ENCODE peak calls at places on chromosomes 1 and 21, in four cellular contexts. O, A, S and M are unnamed samples.

GRCh38 chr1:204723131-204723787 is 37.7 kb upstream of the LRRN2 start:
- DNase-seq in A (peak; percentile 30), O (no peak), S (peak; percentile 54), M (no peak)

GRCh38 chr1:41795205-41795762 is 123.4 kb downstream of the HIVEP3 start:
- DNase-seq in A (no peak), S (no peak), O (peak; percentile 68), M (peak; percentile 29)

GRCh38 chr1:116679091-116679827 is 11.7 kb upstream of the IGSF3 start:
- DNase-seq in S (no peak), A (no peak), O (no peak), M (no peak)

GRCh38 chr1:111733183-111733995 is 5.8 kb downstream of the INKA2 start:
- DNase-seq in O (peak; percentile 63), S (no peak), A (no peak), M (no peak)

GRCh38 chr1:38696371-38696770 is 163.2 kb downstream of the RRAGC start:
- DNase-seq in O (no peak), A (no peak), S (no peak), M (no peak)

GRCh38 chr1:214638474-214638807 is 35.4 kb downstream of the CENPF start:
- DNase-seq in A (no peak), O (no peak), S (no peak), M (no peak)

GRCh38 chr1:186492531-186493291 is 31.8 kb upstream of the PDC start:
- DNase-seq in O (no peak), A (no peak), S (no peak), M (no peak)

GRCh38 chr1:114695430-114696093 is at the start of gene AMPD1:
- DNase-seq in O (no peak), S (no peak), A (no peak), M (no peak)

GRCh38 chr1:234260578-234260977 is 112.7 kb upstream of the COA6 start:
- DNase-seq in S (no peak), O (peak; percentile 9), A (no peak), M (no peak)

GRCh38 chr1:27614625-27615344 is 10.8 kb upstream of the AHDC1 start:
- DNase-seq in S (no peak), A (no peak), O (no peak), M (no peak)

GRCh38 chr21:31554511-31555022 is 104.9 kb upstream of the SOD1 start:
- DNase-seq in S (no peak), O (peak; percentile 63), A (peak; percentile 43), M (peak; percentile 36)

GRCh38 chr1:3674100-3675094 is 22.1 kb downstream of the TP73 start:
- DNase-seq in A (no peak), O (no peak), S (no peak), M (no peak)

GRCh38 chr1:104294259-104294658 is 544.6 kb downstream of the AMY1C start:
- DNase-seq in S (no peak), A (no peak), O (no peak), M (no peak)

GRCh38 chr1:231778009-231778719 is 151.6 kb downstream of the DISC1 start:
- DNase-seq in A (no peak), O (peak; percentile 22), S (no peak), M (no peak)

GRCh38 chr1:213619026-213619425 is 368.7 kb upstream of the PROX1 start:
- DNase-seq in O (no peak), S (no peak), A (no peak), M (no peak)

GRCh38 chr1:91015794-91016550 is 5.9 kb downstream of the ZNF644 start:
- DNase-seq in O (peak; percentile 36), S (no peak), A (no peak), M (no peak)

GRCh38 chr1:45787905-45788304 is 15.5 kb upstream of the MAST2 start:
- DNase-seq in A (no peak), S (no peak), O (no peak), M (no peak)

GRCh38 chr1:163730366-163730765 is 408.6 kb downstream of the NUF2 start:
- DNase-seq in O (peak; percentile 22), S (no peak), A (no peak), M (peak; percentile 18)

DNA sequence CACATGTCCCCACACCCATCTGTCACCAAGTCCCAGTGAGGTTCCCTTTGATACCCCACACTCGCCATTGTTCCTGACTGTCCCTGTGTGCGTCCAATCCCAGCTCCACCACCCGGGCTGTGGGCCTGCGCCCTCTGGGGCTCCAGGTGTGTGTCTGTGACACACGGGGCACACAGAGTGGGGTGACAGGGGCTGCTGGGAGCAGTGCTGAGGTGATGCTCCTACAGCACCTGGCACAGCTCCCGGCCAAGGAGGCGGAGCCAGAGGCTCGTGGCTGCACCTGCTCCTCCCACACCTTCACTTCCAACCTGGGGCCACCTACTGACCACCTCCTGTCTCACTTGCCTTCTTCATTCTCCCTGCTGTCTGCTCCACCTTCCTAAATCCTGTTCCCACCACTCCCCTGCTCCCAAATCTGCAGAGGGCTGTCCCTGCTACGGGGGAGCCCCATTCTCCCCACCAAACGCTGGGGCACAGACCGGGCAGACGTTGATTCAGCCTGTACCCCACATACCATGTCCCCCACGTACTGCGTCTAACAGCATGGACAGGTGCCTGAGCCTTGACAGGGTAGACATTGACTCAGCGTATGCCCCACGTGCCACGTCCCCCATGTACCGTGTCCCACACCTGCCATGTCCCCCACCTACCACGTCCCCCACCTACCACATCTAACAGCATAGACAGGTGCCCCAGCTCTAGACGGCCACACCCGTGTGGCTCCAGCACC is 16.4 kb downstream of the WDR4 start:
- DNase-seq in A (no peak), S (no peak), O (no peak), M (no peak)
- TF ChIP-seq CTCF in A (no peak), S (no peak), O (no peak), M (no peak)

DNA sequence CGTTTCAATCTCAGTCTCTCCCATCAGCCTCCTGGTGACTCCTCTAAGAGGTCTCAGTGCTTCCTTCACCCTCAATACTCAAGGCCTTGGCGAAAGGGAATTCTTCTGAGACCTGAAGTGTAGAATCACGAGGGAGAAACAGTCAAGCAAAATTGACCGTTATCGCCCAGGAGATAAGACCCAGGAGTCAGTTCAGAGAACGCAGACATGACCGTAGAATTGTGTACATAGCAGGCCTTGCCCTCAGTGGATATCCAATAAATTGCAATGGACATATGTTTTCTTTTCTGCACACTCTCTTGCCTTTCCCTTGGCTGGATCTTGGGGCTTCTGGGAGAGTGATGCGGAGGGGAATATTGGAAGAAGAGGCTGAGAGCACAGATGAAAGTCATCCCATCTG is 15.7 kb upstream of the ETS2 start:
- DNase-seq in O (no peak), S (no peak), A (no peak), M (no peak)
- H3K4me3 ChIP-seq in O (no peak overlapping the region), S (no peak overlapping the region), A (no peak overlapping the region), M (no peak overlapping the region)

DNA sequence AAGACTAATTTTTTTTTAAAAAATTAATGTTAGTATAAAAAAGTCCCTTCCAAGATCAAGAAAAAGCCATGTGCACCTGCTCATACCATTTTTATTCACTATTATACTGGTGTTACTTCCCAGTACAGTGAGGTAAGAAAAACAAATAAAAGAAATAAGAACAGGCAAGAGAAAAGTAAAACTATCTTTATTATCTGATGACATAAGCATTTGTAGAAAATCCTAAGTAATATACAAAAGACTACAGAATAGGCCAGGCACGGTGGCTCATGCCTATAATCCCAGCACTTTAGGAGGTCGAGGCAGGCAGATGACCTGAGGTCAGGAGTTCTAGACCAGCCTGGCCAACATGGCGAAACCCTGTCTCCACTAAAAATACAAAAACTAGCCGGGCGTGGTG is 65.3 kb downstream of the SRSF11 start:
- DNase-seq in O (no peak), A (no peak), S (no peak), M (no peak)
- TF ChIP-seq CTCF in O (no peak), A (no peak), S (no peak), M (no peak)

GRCh38 chr21:16279658-16280581 is 550.1 kb downstream of the USP25 start:
- DNase-seq in O (peak; percentile 85), S (no peak), A (no peak), M (peak; percentile 78)
- H3K4me3 ChIP-seq in O (peak overlapping the region; percentile 30), S (no peak overlapping the region), A (no peak overlapping the region), M (peak overlapping the region; percentile 13)

GRCh38 chr21:25561668-25562641 is 45.3 kb downstream of the MRPL39 start:
- DNase-seq in A (peak; percentile 94), O (peak; percentile 87), S (peak; percentile 78), M (peak; percentile 49)
- TF ChIP-seq CTCF in A (peak; percentile 30), O (peak; percentile 34), S (no peak), M (peak; percentile 44)